ENCODE peak calls at places on chromosome 15, in ten cellular contexts. Z, W, P, H, Y, F, C, I, B and J are unnamed samples.
A peak's percentile ranks its signal among the peaks of the same experiment; 100 is the strongest.

GRCh38 chr15:75673426-75674247 is 25.9 kb downstream of the SNX33 start:
- DNase-seq in Z (no peak), W (no peak), P (no peak), H (no peak), Y (no peak), F (no peak), C (peak; percentile 34), I (no peak), B (no peak), J (no peak)

GRCh38 chr15:74631408-74631807 is 15.8 kb downstream of the CLK3 start:
- DNase-seq in Z (no peak), W (no peak), P (no peak), H (no peak), Y (no peak), F (no peak), C (no peak), I (no peak), B (no peak), J (no peak)

GRCh38 chr15:101008158-101009139 is 89.3 kb downstream of the LRRK1 start:
- DNase-seq in Z (peak; percentile 74), W (peak; percentile 81), P (peak; percentile 95), H (peak; percentile 87), Y (peak; percentile 90), F (peak; percentile 67), C (peak; percentile 84), I (peak; percentile 87), B (peak; percentile 95), J (peak; percentile 81)

GRCh38 chr15:64865998-64866520 is 24.3 kb downstream of the PLEKHO2 start:
- DNase-seq in Z (no peak), W (no peak), P (peak; percentile 80), H (no peak), Y (no peak), F (no peak), C (no peak), I (no peak), B (peak; percentile 72), J (no peak)

GRCh38 chr15:74175271-74176191 is 2.0 kb downstream of the ISLR start:
- DNase-seq in Z (no peak), W (no peak), P (peak; percentile 57), H (no peak), Y (no peak), F (no peak), C (no peak), I (no peak), B (peak; percentile 11), J (no peak)

GRCh38 chr15:26841514-26841913 is 25.3 kb upstream of the GABRA5 start:
- DNase-seq in Z (no peak), W (no peak), P (peak; percentile 34), H (no peak), Y (no peak), F (no peak), C (no peak), I (no peak), B (no peak), J (no peak)

GRCh38 chr15:51801391-51801835 is 28.0 kb upstream of the TMOD3 start:
- DNase-seq in Z (no peak), W (no peak), P (peak; percentile 54), H (no peak), Y (peak; percentile 24), F (no peak), C (peak; percentile 54), I (no peak), B (peak; percentile 63), J (no peak)

GRCh38 chr15:49831206-49831965 is 210.5 kb downstream of the DTWD1 start:
- DNase-seq in Z (no peak), W (no peak), P (no peak), H (no peak), Y (no peak), F (no peak), C (no peak), I (no peak), B (no peak), J (no peak)

GRCh38 chr15:80695911-80696651 is 971 bp downstream of the ABHD17C start:
- DNase-seq in Z (no peak), W (peak; percentile 28), P (peak; percentile 63), H (no peak), Y (peak; percentile 27), F (no peak), C (no peak), I (peak; percentile 5), B (peak; percentile 16), J (peak; percentile 15)

GRCh38 chr15:84826369-84826823 is 9.2 kb downstream of the ALPK3 start:
- DNase-seq in Z (no peak), W (no peak), P (peak; percentile 83), H (no peak), Y (peak; percentile 45), F (no peak), C (no peak), I (no peak), B (peak; percentile 77), J (no peak)

GRCh38 chr15:88797648-88798339 is 5.4 kb upstream of the ACAN start:
- DNase-seq in Z (no peak), W (no peak), P (no peak), H (no peak), Y (no peak), F (no peak), C (no peak), I (no peak), B (no peak), J (no peak)

GRCh38 chr15:90552162-90552928 is 22.6 kb downstream of the CRTC3 start:
- DNase-seq in Z (no peak), W (no peak), P (no peak), H (no peak), Y (no peak), F (no peak), C (no peak), I (no peak), B (no peak), J (no peak)

GRCh38 chr15:29665441-29665985 is 156.8 kb downstream of the TJP1 start:
- DNase-seq in Z (no peak), W (no peak), P (no peak), H (no peak), Y (no peak), F (no peak), C (no peak), I (no peak), B (no peak), J (no peak)

GRCh38 chr15:101398247-101398646 is 91.3 kb downstream of the PCSK6 start:
- DNase-seq in Z (no peak), W (no peak), P (no peak), H (no peak), Y (no peak), F (no peak), C (no peak), I (no peak), B (no peak), J (no peak)

GRCh38 chr15:77546050-77546501 is 86.6 kb downstream of the LINGO1 start:
- DNase-seq in Z (no peak), W (no peak), P (no peak), H (no peak), Y (no peak), F (peak; percentile 8), C (no peak), I (no peak), B (no peak), J (no peak)

GRCh38 chr15:90799639-90800038 is 68.7 kb upstream of the FURIN start:
- DNase-seq in Z (no peak), W (no peak), P (no peak), H (no peak), Y (no peak), F (no peak), C (no peak), I (no peak), B (no peak), J (no peak)

GRCh38 chr15:90184786-90185704 is 16.1 kb upstream of the SEMA4B start:
- DNase-seq in Z (peak; percentile 32), W (peak; percentile 46), P (peak; percentile 95), H (peak; percentile 46), Y (peak; percentile 87), F (no peak), C (peak; percentile 80), I (peak; percentile 50), B (peak; percentile 73), J (peak; percentile 65)

GRCh38 chr15:65066635-65067333 is 1.0 kb downstream of the RASL12 start:
- DNase-seq in Z (no peak), W (no peak), P (peak; percentile 69), H (no peak), Y (no peak), F (no peak), C (no peak), I (no peak), B (peak; percentile 29), J (no peak)

GRCh38 chr15:57245130-57245529 is 131.2 kb upstream of the CGNL1 start:
- DNase-seq in Z (no peak), W (no peak), P (no peak), H (no peak), Y (no peak), F (no peak), C (no peak), I (no peak), B (no peak), J (no peak)